ENCODE peak calls at places on chromosomes 11 and 22, in five cellular contexts. One of them, this sample, is unnamed.

GRCh38 chr22:46798366-46799057 is 36.1 kb downstream of the TBC1D22A start:
- DNase-seq in effector CD4-positive, alpha-beta T cell: peak
- DNase-seq in nucleus accumbens: peak
- DNase-seq in HFF-Myc: peak
- DNase-seq in BJ: no peak
- DNase-seq in this sample: no peak

GRCh38 chr11:128290106-128290840 is 297.1 kb downstream of the ETS1 start:
- DNase-seq in effector CD4-positive, alpha-beta T cell: peak
- DNase-seq in nucleus accumbens: no peak
- DNase-seq in HFF-Myc: peak
- DNase-seq in BJ: peak
- DNase-seq in this sample: peak

GRCh38 chr11:87330072-87330678 is 292.4 kb downstream of the TMEM135 start:
- DNase-seq in BJ: no peak
- DNase-seq in nucleus accumbens: no peak
- DNase-seq in effector CD4-positive, alpha-beta T cell: no peak
- DNase-seq in HFF-Myc: no peak
- DNase-seq in this sample: no peak

GRCh38 chr11:73386026-73386425 is 9.8 kb downstream of the RELT start:
- DNase-seq in effector CD4-positive, alpha-beta T cell: no peak
- DNase-seq in BJ: no peak
- DNase-seq in nucleus accumbens: no peak
- DNase-seq in HFF-Myc: no peak
- DNase-seq in this sample: no peak

GRCh38 chr11:2289350-2289749 is 12.4 kb downstream of the C11orf21 start:
- DNase-seq in BJ: no peak
- DNase-seq in HFF-Myc: no peak
- DNase-seq in nucleus accumbens: no peak
- DNase-seq in effector CD4-positive, alpha-beta T cell: no peak
- DNase-seq in this sample: no peak

GRCh38 chr11:2377511-2378443 is 667 bp downstream of the CD81 start:
- DNase-seq in nucleus accumbens: no peak
- DNase-seq in HFF-Myc: no peak
- DNase-seq in BJ: no peak
- DNase-seq in effector CD4-positive, alpha-beta T cell: peak
- DNase-seq in this sample: no peak

GRCh38 chr11:85809881-85810280 is 1.1 kb downstream of the SYTL2 start:
- DNase-seq in effector CD4-positive, alpha-beta T cell: peak
- DNase-seq in BJ: no peak
- DNase-seq in nucleus accumbens: no peak
- DNase-seq in HFF-Myc: no peak
- DNase-seq in this sample: no peak

GRCh38 chr22:41914611-41915034 is 251 bp downstream of the SHISA8 start:
- DNase-seq in nucleus accumbens: no peak
- DNase-seq in BJ: no peak
- DNase-seq in effector CD4-positive, alpha-beta T cell: no peak
- DNase-seq in HFF-Myc: no peak
- DNase-seq in this sample: no peak

GRCh38 chr22:48938741-48939140 is 888.9 kb downstream of the BRD1 start:
- DNase-seq in nucleus accumbens: no peak
- DNase-seq in BJ: no peak
- DNase-seq in effector CD4-positive, alpha-beta T cell: no peak
- DNase-seq in HFF-Myc: no peak
- DNase-seq in this sample: no peak

GRCh38 chr11:45702511-45702910 is 37.1 kb upstream of the CHST1 start:
- DNase-seq in effector CD4-positive, alpha-beta T cell: no peak
- DNase-seq in nucleus accumbens: no peak
- DNase-seq in BJ: no peak
- DNase-seq in HFF-Myc: no peak
- DNase-seq in this sample: no peak

GRCh38 chr22:19657252-19658056 is 56.8 kb upstream of the SEPTIN5 start:
- DNase-seq in HFF-Myc: no peak
- DNase-seq in effector CD4-positive, alpha-beta T cell: no peak
- DNase-seq in nucleus accumbens: no peak
- DNase-seq in BJ: no peak
- DNase-seq in this sample: no peak

GRCh38 chr11:64971421-64972233 is at the start of gene MAJIN:
- DNase-seq in effector CD4-positive, alpha-beta T cell: peak
- DNase-seq in nucleus accumbens: peak
- DNase-seq in HFF-Myc: peak
- DNase-seq in BJ: no peak
- DNase-seq in this sample: no peak

GRCh38 chr11:71372693-71373657 is 75.2 kb downstream of the DHCR7 start:
- DNase-seq in nucleus accumbens: no peak
- DNase-seq in effector CD4-positive, alpha-beta T cell: no peak
- DNase-seq in BJ: no peak
- DNase-seq in HFF-Myc: no peak
- DNase-seq in this sample: peak

GRCh38 chr22:50009765-50010675 is 2.5 kb downstream of the IL17REL start:
- DNase-seq in nucleus accumbens: no peak
- DNase-seq in effector CD4-positive, alpha-beta T cell: no peak
- DNase-seq in HFF-Myc: no peak
- DNase-seq in BJ: no peak
- DNase-seq in this sample: no peak

GRCh38 chr22:20019661-20020532 is 1.0 kb upstream of the TANGO2 start:
- DNase-seq in BJ: no peak
- DNase-seq in nucleus accumbens: no peak
- DNase-seq in effector CD4-positive, alpha-beta T cell: no peak
- DNase-seq in HFF-Myc: no peak
- DNase-seq in this sample: no peak

GRCh38 chr11:123452799-123453198 is 22.7 kb downstream of the GRAMD1B start:
- DNase-seq in HFF-Myc: no peak
- DNase-seq in BJ: no peak
- DNase-seq in effector CD4-positive, alpha-beta T cell: no peak
- DNase-seq in nucleus accumbens: no peak
- DNase-seq in this sample: no peak

GRCh38 chr11:1967641-1968225 is 20.6 kb downstream of the MRPL23 start:
- DNase-seq in HFF-Myc: no peak
- DNase-seq in nucleus accumbens: no peak
- DNase-seq in BJ: no peak
- DNase-seq in effector CD4-positive, alpha-beta T cell: no peak
- DNase-seq in this sample: no peak

GRCh38 chr11:46237248-46238077 is 40.0 kb upstream of the CREB3L1 start:
- DNase-seq in nucleus accumbens: no peak
- DNase-seq in effector CD4-positive, alpha-beta T cell: peak
- DNase-seq in BJ: no peak
- DNase-seq in HFF-Myc: peak
- DNase-seq in this sample: peak

GRCh38 chr11:17526326-17526725 is 17.9 kb downstream of the USH1C start:
- DNase-seq in effector CD4-positive, alpha-beta T cell: no peak
- DNase-seq in BJ: no peak
- DNase-seq in HFF-Myc: no peak
- DNase-seq in nucleus accumbens: no peak
- DNase-seq in this sample: no peak

GRCh38 chr22:19821523-19822300 is 33.0 kb downstream of the GNB1L start:
- DNase-seq in HFF-Myc: no peak
- DNase-seq in BJ: no peak
- DNase-seq in effector CD4-positive, alpha-beta T cell: no peak
- DNase-seq in nucleus accumbens: no peak
- DNase-seq in this sample: no peak

GRCh38 chr11:70397336-70397982 is 870 bp upstream of the CTTN start:
- DNase-seq in effector CD4-positive, alpha-beta T cell: no peak
- DNase-seq in HFF-Myc: no peak
- DNase-seq in BJ: no peak
- DNase-seq in nucleus accumbens: no peak
- DNase-seq in this sample: no peak

GRCh38 chr11:74849525-74850391 is 99.1 kb downstream of the XRRA1 start:
- DNase-seq in effector CD4-positive, alpha-beta T cell: no peak
- DNase-seq in nucleus accumbens: no peak
- DNase-seq in HFF-Myc: peak
- DNase-seq in BJ: peak
- DNase-seq in this sample: peak

GRCh38 chr22:39123811-39124668 is 27.0 kb downstream of the APOBEC3H start:
- DNase-seq in effector CD4-positive, alpha-beta T cell: no peak
- DNase-seq in nucleus accumbens: no peak
- DNase-seq in HFF-Myc: no peak
- DNase-seq in BJ: no peak
- DNase-seq in this sample: no peak

GRCh38 chr11:36741515-36741914 is 143.5 kb upstream of the RAG2 start:
- DNase-seq in nucleus accumbens: no peak
- DNase-seq in effector CD4-positive, alpha-beta T cell: no peak
- DNase-seq in HFF-Myc: no peak
- DNase-seq in BJ: no peak
- DNase-seq in this sample: no peak

GRCh38 chr11:43774786-43775185 is 94.2 kb downstream of the HSD17B12 start:
- DNase-seq in nucleus accumbens: no peak
- DNase-seq in BJ: no peak
- DNase-seq in effector CD4-positive, alpha-beta T cell: no peak
- DNase-seq in HFF-Myc: no peak
- DNase-seq in this sample: no peak

GRCh38 chr22:30733081-30733680 is 38.5 kb downstream of the OSBP2 start:
- DNase-seq in effector CD4-positive, alpha-beta T cell: no peak
- DNase-seq in BJ: no peak
- DNase-seq in nucleus accumbens: no peak
- DNase-seq in HFF-Myc: no peak
- DNase-seq in this sample: no peak

GRCh38 chr22:22103078-22103593 is 120.5 kb upstream of the TOP3B start:
- DNase-seq in effector CD4-positive, alpha-beta T cell: no peak
- DNase-seq in HFF-Myc: no peak
- DNase-seq in nucleus accumbens: no peak
- DNase-seq in BJ: no peak
- DNase-seq in this sample: no peak

GRCh38 chr11:68503792-68504191 is 43.2 kb downstream of the PPP6R3 start:
- DNase-seq in effector CD4-positive, alpha-beta T cell: no peak
- DNase-seq in HFF-Myc: no peak
- DNase-seq in nucleus accumbens: no peak
- DNase-seq in BJ: no peak
- DNase-seq in this sample: no peak

GRCh38 chr11:27217948-27218410 is 145.0 kb downstream of the CCDC34 start:
- DNase-seq in BJ: peak
- DNase-seq in effector CD4-positive, alpha-beta T cell: no peak
- DNase-seq in nucleus accumbens: no peak
- DNase-seq in HFF-Myc: no peak
- DNase-seq in this sample: no peak

GRCh38 chr11:44837650-44838049 is 110.9 kb downstream of the TSPAN18 start:
- DNase-seq in BJ: peak
- DNase-seq in effector CD4-positive, alpha-beta T cell: no peak
- DNase-seq in HFF-Myc: no peak
- DNase-seq in nucleus accumbens: no peak
- DNase-seq in this sample: no peak

GRCh38 chr11:8642226-8642625 is 40.2 kb downstream of the TRIM66 start:
- DNase-seq in BJ: no peak
- DNase-seq in effector CD4-positive, alpha-beta T cell: no peak
- DNase-seq in nucleus accumbens: no peak
- DNase-seq in HFF-Myc: no peak
- DNase-seq in this sample: no peak

GRCh38 chr22:44765571-44766285 is 13.4 kb downstream of the ARHGAP8 start:
- DNase-seq in nucleus accumbens: no peak
- DNase-seq in HFF-Myc: no peak
- DNase-seq in effector CD4-positive, alpha-beta T cell: no peak
- DNase-seq in BJ: no peak
- DNase-seq in this sample: no peak

GRCh38 chr11:72380132-72380503 is 54.2 kb downstream of the CLPB start:
- DNase-seq in HFF-Myc: no peak
- DNase-seq in effector CD4-positive, alpha-beta T cell: no peak
- DNase-seq in BJ: no peak
- DNase-seq in nucleus accumbens: no peak
- DNase-seq in this sample: no peak